ENCODE peak calls at places on chromosome 22, in eight cellular contexts. X, F, H, Q, L, D, P and Z are unnamed samples.

GRCh38 chr22:37269930-37270678 is 12.2 kb upstream of the CYTH4 start:
- DNase-seq in X (no peak), F (no peak), H (no peak), Q (no peak), L (no peak), D (no peak), P (no peak), Z (no peak)

GRCh38 chr22:25419247-25420113 is 145.0 kb upstream of the GRK3 start:
- DNase-seq in X (no peak), F (no peak), H (no peak), Q (no peak), L (peak), D (no peak), P (no peak), Z (peak)

GRCh38 chr22:33350961-33351360 is 292.8 kb upstream of the SYN3 start:
- DNase-seq in X (no peak), F (no peak), H (no peak), Q (peak), L (no peak), D (no peak), P (no peak), Z (no peak)

GRCh38 chr22:17116931-17117330 is 4.2 kb downstream of the TMEM121B start:
- DNase-seq in X (no peak), F (no peak), H (no peak), Q (no peak), L (no peak), D (no peak), P (no peak), Z (no peak)

GRCh38 chr22:36156515-36157419 is 3.8 kb downstream of the APOL3 start:
- DNase-seq in X (peak), F (peak), H (peak), Q (peak), L (peak), D (no peak), P (peak), Z (peak)

GRCh38 chr22:49307870-49308269 is 519.8 kb downstream of the BRD1 start:
- DNase-seq in X (no peak), F (no peak), H (peak), Q (no peak), L (no peak), D (no peak), P (no peak), Z (no peak)

GRCh38 chr22:40603088-40603605 is 33.4 kb downstream of the MRTFA start:
- DNase-seq in X (no peak), F (no peak), H (no peak), Q (no peak), L (peak), D (no peak), P (no peak), Z (peak)

GRCh38 chr22:23118647-23119491 is 22.9 kb downstream of the RSPH14 start:
- DNase-seq in X (no peak), F (no peak), H (no peak), Q (no peak), L (no peak), D (no peak), P (no peak), Z (no peak)

GRCh38 chr22:25160120-25160996 is 39.3 kb upstream of the CRYBB3 start:
- DNase-seq in X (no peak), F (no peak), H (no peak), Q (no peak), L (no peak), D (no peak), P (no peak), Z (no peak)

GRCh38 chr22:22942511-22943329 is 55.1 kb downstream of the IGLL5 start:
- DNase-seq in X (peak), F (peak), H (peak), Q (peak), L (peak), D (peak), P (peak), Z (peak)

GRCh38 chr22:19691721-19692341 is 22.5 kb upstream of the SEPTIN5 start:
- DNase-seq in X (no peak), F (no peak), H (peak), Q (peak), L (peak), D (no peak), P (no peak), Z (peak)